ENCODE peak calls at places on chromosome 20, in five cellular contexts. C, Z, H, O and X are unnamed samples.

GRCh38 chr20:58228484-58229197 is at the start of gene ANKRD60:
- DNase-seq in C (peak; percentile 71), Z (peak; percentile 62), H (peak; percentile 54), O (peak; percentile 92), X (no peak)

GRCh38 chr20:48767269-48767960 is 60.4 kb downstream of the PREX1 start:
- DNase-seq in C (no peak), Z (no peak), H (no peak), O (no peak), X (no peak)

GRCh38 chr20:64161595-64162238 is 2.5 kb upstream of the MYT1 start:
- DNase-seq in C (peak; percentile 87), Z (peak; percentile 30), H (peak; percentile 54), O (peak; percentile 94), X (peak; percentile 25)

GRCh38 chr20:63472159-63472811 is at the start of gene KCNQ2:
- DNase-seq in C (peak; percentile 67), Z (no peak), H (no peak), O (peak; percentile 82), X (no peak)

GRCh38 chr20:2173186-2173585 is 71.6 kb downstream of the STK35 start:
- DNase-seq in C (no peak), Z (no peak), H (no peak), O (no peak), X (no peak)

GRCh38 chr20:36090223-36090622 is 64.3 kb upstream of the EPB41L1 start:
- DNase-seq in C (no peak), Z (no peak), H (no peak), O (no peak), X (no peak)

GRCh38 chr20:61934716-61935530 is 130.8 kb downstream of the TAF4 start:
- DNase-seq in C (no peak), Z (no peak), H (no peak), O (peak; percentile 68), X (no peak)

GRCh38 chr20:49824206-49824605 is 11.6 kb downstream of the SLC9A8 start:
- DNase-seq in C (no peak), Z (no peak), H (no peak), O (no peak), X (no peak)

GRCh38 chr20:4217349-4217761 is 202.0 kb upstream of the RNF24 start:
- DNase-seq in C (peak; percentile 52), Z (no peak), H (no peak), O (peak; percentile 75), X (peak; percentile 81)

GRCh38 chr20:47573586-47573985 is 71.9 kb downstream of the NCOA3 start:
- DNase-seq in C (no peak), Z (no peak), H (no peak), O (no peak), X (no peak)

GRCh38 chr20:47574616-47575401 is 73.1 kb downstream of the NCOA3 start:
- DNase-seq in C (no peak), Z (peak; percentile 26), H (no peak), O (no peak), X (no peak)

GRCh38 chr20:47576516-47577033 is 74.9 kb downstream of the NCOA3 start:
- DNase-seq in C (no peak), Z (peak; percentile 86), H (peak; percentile 90), O (peak; percentile 61), X (peak; percentile 80)

GRCh38 chr20:47578543-47578942 is 76.9 kb downstream of the NCOA3 start:
- DNase-seq in C (no peak), Z (no peak), H (no peak), O (no peak), X (no peak)

DNA sequence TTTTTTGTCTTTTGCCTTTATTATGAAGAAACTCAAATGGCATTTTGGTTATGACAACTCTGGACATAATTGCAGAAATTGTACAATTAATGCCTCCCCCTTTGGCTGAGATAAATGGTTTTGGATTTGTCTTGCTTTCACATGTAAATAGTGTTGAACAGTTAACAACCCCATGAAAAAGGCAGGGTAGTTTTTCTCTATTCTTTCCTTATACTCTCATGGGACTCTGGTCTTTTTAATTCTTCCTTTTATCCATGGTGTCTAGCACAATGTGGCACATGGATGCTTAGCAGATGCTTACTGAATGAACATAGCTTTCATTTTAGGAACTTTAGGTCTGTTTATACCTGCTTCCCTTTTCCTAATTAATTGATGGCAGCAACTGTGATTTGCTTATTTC is 75.6 kb downstream of the NCOA3 start:
- DNase-seq in C (no peak), Z (no peak), H (no peak), O (no peak), X (no peak)
- H3K9ac ChIP-seq in C (no peak overlapping the region), Z (peak overlapping the region; percentile 71), H (peak overlapping the region; percentile 69), O (no peak overlapping the region), X (no peak overlapping the region)

GRCh38 chr20:836188-836587 is 2.7 kb downstream of the FAM110A start:
- DNase-seq in C (no peak), Z (no peak), H (no peak), O (no peak), X (no peak)
- H3K9ac ChIP-seq in C (no peak overlapping the region), Z (no peak overlapping the region), H (no peak overlapping the region), O (no peak overlapping the region), X (no peak overlapping the region)

GRCh38 chr20:38123021-38123587 is 42.0 kb downstream of the TGM2 start:
- DNase-seq in C (no peak), Z (peak; percentile 90), H (peak; percentile 71), O (peak; percentile 50), X (peak; percentile 17)
- H3K9ac ChIP-seq in C (no peak overlapping the region), Z (peak overlapping the region; percentile 57), H (no peak overlapping the region), O (no peak overlapping the region), X (peak overlapping the region; percentile 3)

GRCh38 chr20:14335122-14335521 is 2.3 kb downstream of the FLRT3 start:
- DNase-seq in C (no peak), Z (no peak), H (peak; percentile 39), O (no peak), X (no peak)

GRCh38 chr20:14337400-14338171 is at the start of gene FLRT3:
- DNase-seq in C (peak; percentile 88), Z (peak; percentile 95), H (peak; percentile 98), O (peak; percentile 90), X (peak; percentile 81)

GRCh38 chr20:14333734-14334133 is 3.7 kb downstream of the FLRT3 start:
- DNase-seq in C (no peak), Z (no peak), H (no peak), O (no peak), X (no peak)

GRCh38 chr20:14334306-14334930 is 3.0 kb downstream of the FLRT3 start:
- DNase-seq in C (peak; percentile 37), Z (peak; percentile 58), H (peak; percentile 89), O (peak; percentile 72), X (no peak)

DNA sequence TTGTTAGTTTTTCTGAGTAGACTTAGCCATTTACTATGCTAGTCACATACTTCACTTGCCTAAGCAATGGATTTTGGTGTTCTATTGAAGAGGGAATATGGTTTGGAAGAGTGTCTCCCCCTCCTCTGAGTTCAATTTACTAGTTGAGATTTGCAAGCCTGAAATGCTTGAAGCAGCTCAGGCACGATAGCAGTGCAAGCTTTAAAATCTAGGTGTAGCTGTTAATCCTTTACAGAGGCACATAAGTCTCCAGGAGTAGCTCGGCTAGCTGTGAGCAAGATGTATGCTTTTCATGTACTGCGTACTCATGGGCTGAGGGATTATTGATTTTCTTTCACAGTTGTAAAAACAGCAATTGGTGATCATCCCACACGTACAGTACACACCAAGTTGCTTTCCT is 745 bp downstream of the FLRT3 start:
- DNase-seq in C (no peak), Z (peak; percentile 19), H (peak; percentile 45), O (peak; percentile 58), X (no peak)
- H3K9ac ChIP-seq in C (no peak overlapping the region), Z (peak overlapping the region; percentile 84), H (peak overlapping the region; percentile 84), O (peak overlapping the region; percentile 89), X (no peak overlapping the region)

GRCh38 chr20:17969276-17969883 is 562 bp downstream of the MGME1 start:
- DNase-seq in C (no peak), Z (peak; percentile 70), H (peak; percentile 66), O (peak; percentile 82), X (peak; percentile 63)

GRCh38 chr20:17971571-17972013 is 2.8 kb downstream of the MGME1 start:
- DNase-seq in C (no peak), Z (peak; percentile 56), H (peak; percentile 58), O (peak; percentile 59), X (no peak)

GRCh38 chr20:17969884-17970409 is 1.1 kb downstream of the MGME1 start:
- DNase-seq in C (no peak), Z (no peak), H (peak; percentile 62), O (peak; percentile 65), X (peak; percentile 60)

GRCh38 chr20:17968366-17969275 is at the start of the genes MGME1 and SNX5:
- DNase-seq in C (peak; percentile 99), Z (peak; percentile 100), H (peak; percentile 99), O (peak; percentile 100), X (peak; percentile 99)

GRCh38 chr20:17972121-17972520 is 3.3 kb downstream of the MGME1 start:
- DNase-seq in C (no peak), Z (no peak), H (no peak), O (no peak), X (no peak)
- H3K9ac ChIP-seq in C (peak overlapping the region; percentile 6), Z (peak overlapping the region; percentile 99), H (peak overlapping the region; percentile 95), O (peak overlapping the region; percentile 99), X (peak overlapping the region; percentile 95)